ENCODE peak calls at places on chromosomes 6 and 20, in eight cellular contexts. W is HCT116, L is GM23248, J is neural progenitor cell, N is PC-3, Z is hepatocyte, O is GM23338, Y is OCI-LY7. E is an unnamed sample.

GRCh38 chr20:33401922-33402369 is 627 bp upstream of the CDK5RAP1 start:
- DNase-seq in W (no peak), L (peak; percentile 55), J (no peak), N (no peak), Z (no peak), O (no peak), Y (peak; percentile 45), E (no peak)

GRCh38 chr6:11553824-11554223 is 16.3 kb downstream of the TMEM170B start:
- DNase-seq in W (no peak), L (no peak), J (no peak), N (no peak), Z (no peak), O (no peak), Y (no peak), E (no peak)

GRCh38 chr6:159989471-159989870 is 20.6 kb downstream of the IGF2R start:
- DNase-seq in W (no peak), L (peak; percentile 10), J (no peak), N (no peak), Z (no peak), O (no peak), Y (no peak), E (no peak)

GRCh38 chr6:71489736-71490135 is 201.1 kb downstream of the OGFRL1 start:
- DNase-seq in W (peak; percentile 10), L (peak; percentile 90), J (no peak), N (peak; percentile 73), Z (peak; percentile 76), O (peak; percentile 15), Y (no peak), E (no peak)

GRCh38 chr6:7737867-7738266 is 12.0 kb downstream of the BMP6 start:
- DNase-seq in W (no peak), L (no peak), J (no peak), N (no peak), Z (no peak), O (no peak), Y (no peak), E (no peak)

GRCh38 chr6:14857501-14857900 is 388.4 kb upstream of the JARID2 start:
- DNase-seq in W (no peak), L (no peak), J (no peak), N (no peak), Z (no peak), O (no peak), Y (no peak), E (no peak)

GRCh38 chr20:32397567-32398084 is 39.5 kb downstream of the ASXL1 start:
- DNase-seq in W (no peak), L (no peak), J (no peak), N (no peak), Z (no peak), O (no peak), Y (no peak), E (no peak)

GRCh38 chr6:45586216-45587171 is 208.8 kb upstream of the SUPT3H start:
- DNase-seq in W (no peak), L (no peak), J (peak; percentile 11), N (peak; percentile 79), Z (no peak), O (no peak), Y (peak; percentile 9), E (no peak)

GRCh38 chr6:143527677-143528076 is 16.2 kb upstream of the FUCA2 start:
- DNase-seq in W (no peak), L (no peak), J (no peak), N (no peak), Z (no peak), O (no peak), Y (no peak), E (no peak)

GRCh38 chr20:48717095-48717958 is 110.5 kb downstream of the PREX1 start:
- DNase-seq in W (no peak), L (no peak), J (no peak), N (no peak), Z (no peak), O (no peak), Y (peak; percentile 38), E (no peak)

GRCh38 chr6:25883536-25883935 is 9.5 kb upstream of the SLC17A3 start:
- DNase-seq in W (no peak), L (peak; percentile 22), J (no peak), N (no peak), Z (no peak), O (no peak), Y (no peak), E (no peak)

GRCh38 chr20:52105045-52105572 is 86.5 kb downstream of the ZFP64 start:
- DNase-seq in W (no peak), L (peak; percentile 47), J (peak; percentile 82), N (no peak), Z (peak; percentile 46), O (peak; percentile 85), Y (no peak), E (no peak)

GRCh38 chr20:50172347-50173013 is 18.1 kb upstream of the CEBPB start:
- DNase-seq in W (no peak), L (peak; percentile 83), J (peak; percentile 90), N (no peak), Z (peak; percentile 91), O (peak; percentile 97), Y (no peak), E (no peak)

GRCh38 chr6:2931970-2932748 is 29.1 kb upstream of the SERPINB9 start:
- DNase-seq in W (peak; percentile 82), L (peak; percentile 73), J (peak; percentile 84), N (peak; percentile 97), Z (peak; percentile 87), O (peak; percentile 95), Y (peak; percentile 90), E (peak; percentile 82)

GRCh38 chr20:25017257-25017803 is 24.8 kb upstream of the APMAP start:
- DNase-seq in W (no peak), L (no peak), J (no peak), N (peak; percentile 82), Z (peak; percentile 78), O (peak; percentile 60), Y (no peak), E (peak; percentile 95)

GRCh38 chr6:55886185-55886836 is 10.9 kb upstream of the BMP5 start:
- DNase-seq in W (peak; percentile 3), L (peak; percentile 65), J (peak; percentile 25), N (peak; percentile 69), Z (peak; percentile 35), O (peak; percentile 55), Y (no peak), E (peak; percentile 14)

GRCh38 chr20:52191132-52191435 is 495 bp downstream of the ZFP64 start:
- DNase-seq in W (no peak), L (no peak), J (no peak), N (peak; percentile 56), Z (no peak), O (peak; percentile 63), Y (no peak), E (no peak)

GRCh38 chr6:120384671-120385070 is 949.6 kb downstream of the TBC1D32 start:
- DNase-seq in W (no peak), L (peak; percentile 3), J (no peak), N (peak; percentile 32), Z (no peak), O (no peak), Y (no peak), E (no peak)

DNA sequence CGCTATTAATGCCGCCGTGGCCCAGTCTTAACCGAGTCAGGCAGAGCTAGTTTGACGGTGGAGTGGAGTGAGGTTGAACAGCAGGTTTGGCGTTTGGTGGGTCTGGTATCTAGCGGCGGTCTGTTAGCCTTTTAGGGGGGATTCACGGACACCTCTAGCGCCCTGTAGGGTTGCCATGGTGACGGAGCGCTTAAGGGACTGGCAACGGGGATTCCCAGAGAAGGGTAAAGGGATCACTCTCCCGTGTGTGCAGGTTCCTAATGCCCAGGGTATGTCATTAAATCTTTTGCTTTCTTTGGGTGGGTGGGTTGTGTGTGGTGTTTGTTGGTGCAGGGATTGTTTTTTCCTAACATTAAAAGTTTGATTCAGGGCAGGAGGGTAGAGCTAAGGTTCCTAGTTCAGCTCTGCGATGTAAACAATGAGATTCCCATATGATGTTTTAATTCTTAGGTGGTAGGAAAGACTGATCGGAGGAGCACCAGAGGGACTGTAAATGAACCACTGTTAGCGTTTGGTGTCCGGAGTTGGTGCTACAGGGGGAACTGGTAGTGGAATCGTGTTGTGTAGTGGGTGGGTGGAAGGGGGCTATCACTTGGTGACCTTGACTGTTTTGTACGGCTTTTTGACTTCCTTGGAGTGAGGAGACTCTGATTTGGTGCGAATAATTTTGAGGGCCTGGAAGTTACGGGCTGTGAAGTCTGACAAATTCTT is 4.9 kb downstream of the BRD2 start:
- DNase-seq in W (no peak), L (peak; percentile 75), J (peak; percentile 90), N (peak; percentile 27), Z (peak; percentile 72), O (peak; percentile 68), Y (peak; percentile 62), E (peak; percentile 49)
- TF ChIP-seq EZH2phosphoT487 in W (no peak), L (no peak), J (no peak), N (no peak), Z (no peak), O (no peak), Y (no peak), E (no peak)

DNA sequence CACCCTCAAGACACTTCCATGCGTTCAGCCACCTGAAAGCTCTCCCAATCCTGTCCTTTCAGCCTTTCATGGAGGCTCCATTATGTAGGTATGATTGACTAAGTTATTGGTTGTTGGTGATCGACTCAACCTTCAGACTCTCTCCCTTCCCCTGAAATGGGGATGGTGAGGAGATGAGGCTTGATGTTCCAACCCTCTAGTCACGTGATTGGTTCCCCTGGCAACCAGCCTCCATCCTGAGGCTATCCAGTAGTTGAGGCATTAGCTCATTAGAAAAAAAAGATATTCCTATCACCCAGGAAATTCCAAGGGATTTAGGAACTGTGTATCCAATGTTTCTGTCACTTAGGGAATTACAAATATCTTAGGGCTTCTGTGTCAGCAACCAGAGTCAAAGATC is 426.6 kb downstream of the PKHD1 start:
- DNase-seq in W (no peak), L (no peak), J (no peak), N (no peak), Z (no peak), O (no peak), Y (no peak), E (no peak)
- TF ChIP-seq EZH2phosphoT487 in W (no peak), L (no peak), J (no peak), N (no peak), Z (no peak), O (no peak), Y (no peak), E (no peak)

GRCh38 chr6:16163535-16164300 is 34.8 kb downstream of the MYLIP start:
- DNase-seq in W (no peak), L (no peak), J (no peak), N (peak; percentile 37), Z (no peak), O (no peak), Y (no peak), E (no peak)

GRCh38 chr6:16165641-16166040 is 36.8 kb downstream of the MYLIP start:
- DNase-seq in W (no peak), L (no peak), J (no peak), N (no peak), Z (no peak), O (no peak), Y (no peak), E (no peak)

GRCh38 chr6:16168858-16169257 is 40.0 kb downstream of the MYLIP start:
- DNase-seq in W (peak; percentile 10), L (peak; percentile 45), J (peak; percentile 59), N (peak; percentile 56), Z (peak; percentile 40), O (peak; percentile 75), Y (peak; percentile 48), E (peak; percentile 28)

GRCh38 chr6:16168121-16168520 is 39.2 kb downstream of the MYLIP start:
- DNase-seq in W (no peak), L (no peak), J (no peak), N (no peak), Z (no peak), O (no peak), Y (no peak), E (no peak)

GRCh38 chr6:16167219-16167618 is 38.3 kb downstream of the MYLIP start:
- DNase-seq in W (no peak), L (no peak), J (no peak), N (no peak), Z (no peak), O (no peak), Y (no peak), E (no peak)
- TF ChIP-seq EZH2phosphoT487 in W (no peak), L (no peak), J (no peak), N (no peak), Z (no peak), O (no peak), Y (no peak), E (no peak)

GRCh38 chr6:133241088-133241900 is at the start of gene EYA4:
- DNase-seq in W (no peak), L (peak; percentile 44), J (peak; percentile 66), N (peak; percentile 62), Z (peak; percentile 27), O (peak; percentile 69), Y (no peak), E (peak; percentile 45)
- TF ChIP-seq EZH2phosphoT487 in W (no peak), L (no peak), J (peak; percentile 43), N (no peak), Z (no peak), O (no peak), Y (no peak), E (no peak)